ENCODE peak calls at places on chromosomes 16 and 17, in six cellular contexts. P is adrenal gland, Q is sigmoid colon, A is osteoblast, T is tibial artery, V is OCI-LY7. I is an unnamed sample.

GRCh38 chr17:42639484-42640474 is 19.3 kb upstream of the TUBG2 start:
- DNase-seq in T (no peak), A (peak), V (no peak), P (no peak), Q (no peak), I (no peak)

GRCh38 chr17:13490906-13491502 is 110.7 kb downstream of the HS3ST3A1 start:
- DNase-seq in Q (no peak), T (no peak), A (no peak), P (no peak), V (no peak), I (no peak)

GRCh38 chr17:54968954-54969400 is 412 bp downstream of the STXBP4 start:
- DNase-seq in P (no peak), T (no peak), V (no peak), A (no peak), Q (peak), I (peak)

GRCh38 chr16:85398050-85398451 is 215.1 kb upstream of the GSE1 start:
- DNase-seq in Q (peak), V (no peak), P (no peak), A (no peak), T (peak), I (no peak)

GRCh38 chr17:80362428-80363119 is 52.4 kb upstream of the ENDOV start:
- DNase-seq in A (peak), T (peak), Q (peak), V (no peak), P (peak), I (peak)

GRCh38 chr17:74842146-74842598 is 17.5 kb downstream of the GRIN2C start:
- DNase-seq in P (peak), Q (no peak), A (no peak), V (no peak), T (no peak), I (no peak)

GRCh38 chr16:14071576-14072271 is 605 bp downstream of the MRTFB start:
- DNase-seq in T (no peak), P (no peak), V (peak), Q (no peak), A (peak), I (no peak)

GRCh38 chr16:18984425-18985005 is 781 bp downstream of the TMC7 start:
- DNase-seq in T (no peak), V (no peak), P (no peak), Q (no peak), A (no peak), I (no peak)

GRCh38 chr17:27644586-27644985 is 13.6 kb downstream of the LGALS9 start:
- DNase-seq in P (peak), T (no peak), A (no peak), V (no peak), Q (no peak), I (no peak)

GRCh38 chr17:74682028-74682427 is 30.7 kb downstream of the CD300LF start:
- DNase-seq in T (no peak), Q (no peak), A (no peak), P (no peak), V (no peak), I (no peak)

GRCh38 chr17:32489320-32490100 is 2.7 kb downstream of the CDK5R1 start:
- DNase-seq in V (no peak), Q (no peak), A (peak), T (no peak), P (no peak), I (no peak)

GRCh38 chr17:2418572-2418971 is 17.7 kb upstream of the MNT start:
- DNase-seq in T (no peak), Q (peak), A (peak), V (no peak), P (peak), I (no peak)

GRCh38 chr16:57692636-57693035 is 2.0 kb upstream of the DRC7 start:
- DNase-seq in A (no peak), T (no peak), P (no peak), V (no peak), Q (no peak), I (no peak)

GRCh38 chr16:50680907-50681885 is at the start of gene SNX20:
- DNase-seq in A (peak), P (no peak), T (peak), V (peak), Q (no peak), I (no peak)

GRCh38 chr16:71637398-71637797 is 11.4 kb downstream of the MARVELD3 start:
- DNase-seq in V (no peak), A (peak), P (no peak), Q (no peak), T (no peak), I (no peak)

GRCh38 chr17:48202945-48203344 is 95.4 kb downstream of the SNX11 start:
- DNase-seq in P (no peak), V (no peak), Q (no peak), A (no peak), T (no peak), I (no peak)

GRCh38 chr17:64984776-64985521 is 65.7 kb upstream of the LRRC37A3 start:
- DNase-seq in T (no peak), P (peak), V (peak), Q (no peak), A (no peak), I (no peak)

GRCh38 chr17:67289174-67289876 is 44.3 kb upstream of the HELZ start:
- DNase-seq in A (peak), T (peak), P (peak), V (peak), Q (peak), I (peak)

GRCh38 chr16:88917915-88918627 is 51.6 kb upstream of the PABPN1L start:
- DNase-seq in P (no peak), A (no peak), Q (no peak), T (no peak), V (no peak), I (no peak)

GRCh38 chr16:85105475-85105874 is 6.8 kb downstream of the CIBAR2 start:
- DNase-seq in P (no peak), V (peak), Q (no peak), T (no peak), A (peak), I (no peak)

GRCh38 chr16:49617016-49617569 is 238.8 kb downstream of the ZNF423 start:
- DNase-seq in V (no peak), Q (peak), P (peak), A (no peak), T (no peak), I (no peak)

GRCh38 chr16:81778861-81779539 is at the start of gene PLCG2:
- DNase-seq in T (peak), A (peak), Q (peak), V (peak), P (peak), I (peak)

GRCh38 chr17:66527335-66527734 is 224.9 kb downstream of the PRKCA start:
- DNase-seq in T (no peak), Q (no peak), A (no peak), P (no peak), V (no peak), I (no peak)

GRCh38 chr17:72702998-72703397 is 389.5 kb downstream of the SLC39A11 start:
- DNase-seq in Q (no peak), T (no peak), P (no peak), V (no peak), A (no peak), I (no peak)

GRCh38 chr17:72764632-72765041 is 327.9 kb downstream of the SLC39A11 start:
- DNase-seq in V (no peak), P (no peak), T (no peak), Q (no peak), A (peak), I (no peak)

GRCh38 chr17:40866838-40867237 is at the start of gene KRT12:
- DNase-seq in A (no peak), V (no peak), Q (no peak), T (no peak), P (no peak), I (no peak)

GRCh38 chr16:52318259-52319008 is 228.5 kb downstream of the TOX3 start:
- DNase-seq in Q (no peak), V (no peak), A (no peak), T (no peak), P (no peak), I (no peak)

GRCh38 chr17:22265807-22266206 is 573.5 kb downstream of the KCNJ18 start:
- DNase-seq in P (no peak), A (no peak), V (no peak), T (no peak), Q (no peak), I (no peak)

GRCh38 chr17:50889528-50890118 is 23.5 kb upstream of the TOB1 start:
- DNase-seq in T (peak), V (no peak), Q (no peak), P (peak), A (no peak), I (no peak)

GRCh38 chr17:7589204-7589868 is 558 bp downstream of the SOX15 start:
- DNase-seq in V (peak), Q (peak), A (peak), T (peak), P (peak), I (peak)
- H3K4me3 ChIP-seq in V (no peak), Q (peak), A (peak), T (peak), P (no peak), I (peak)

GRCh38 chr17:63446981-63447687 is 1.0 kb upstream of the CYB561 start:
- DNase-seq in P (peak), T (no peak), V (no peak), Q (no peak), A (no peak), I (peak)
- TF ChIP-seq CTCF in P (no peak), T (no peak), V (no peak), Q (no peak), A (no peak), I (no peak)

DNA sequence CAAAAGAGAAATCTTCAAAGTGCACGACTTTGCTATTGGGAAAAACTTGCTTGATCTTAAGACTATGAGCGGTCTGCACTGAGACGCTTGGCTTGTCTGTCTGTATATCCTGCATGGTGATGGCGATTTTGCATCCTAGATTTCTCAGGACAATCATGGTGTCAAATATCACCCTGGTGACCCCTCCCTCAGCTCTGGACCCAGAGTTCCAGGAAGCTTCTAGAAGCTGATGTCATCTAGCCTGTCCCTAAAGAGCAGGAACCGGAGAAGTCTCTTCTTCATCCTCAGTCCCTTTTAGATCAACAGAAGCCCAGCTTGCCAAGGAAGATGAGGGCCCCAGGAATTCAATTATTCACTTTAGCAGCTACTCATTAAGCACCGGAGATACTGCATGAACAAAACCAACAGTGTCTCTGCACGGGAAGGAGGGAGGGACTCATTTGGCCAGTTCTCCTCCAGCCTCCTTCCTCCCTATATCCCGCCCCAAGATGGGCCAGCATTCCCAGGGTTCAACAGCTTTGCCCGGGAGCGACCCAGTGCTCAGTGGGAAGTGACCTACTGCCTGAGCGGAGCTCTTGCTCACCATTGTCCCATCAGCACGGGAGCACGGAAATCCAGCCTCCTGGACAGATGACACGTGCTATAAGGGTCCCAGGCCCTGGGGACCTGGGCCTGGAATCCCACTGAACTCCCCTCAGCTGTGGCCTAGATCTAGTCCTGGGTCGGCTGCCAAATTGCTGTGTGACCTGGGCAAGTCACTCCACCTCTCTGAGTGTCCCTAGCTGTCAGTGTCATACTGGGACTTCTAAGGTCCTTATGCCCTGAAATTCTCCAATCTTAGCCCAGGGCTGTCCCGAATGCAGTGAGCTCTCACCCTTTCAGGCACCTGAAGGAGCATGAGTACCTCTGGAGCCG is 3.8 kb downstream of the EMP2 start:
- DNase-seq in P (no peak), V (no peak), T (no peak), A (no peak), Q (no peak), I (no peak)
- H3K4me3 ChIP-seq in P (no peak), V (no peak), T (peak), A (no peak), Q (no peak), I (peak)

DNA sequence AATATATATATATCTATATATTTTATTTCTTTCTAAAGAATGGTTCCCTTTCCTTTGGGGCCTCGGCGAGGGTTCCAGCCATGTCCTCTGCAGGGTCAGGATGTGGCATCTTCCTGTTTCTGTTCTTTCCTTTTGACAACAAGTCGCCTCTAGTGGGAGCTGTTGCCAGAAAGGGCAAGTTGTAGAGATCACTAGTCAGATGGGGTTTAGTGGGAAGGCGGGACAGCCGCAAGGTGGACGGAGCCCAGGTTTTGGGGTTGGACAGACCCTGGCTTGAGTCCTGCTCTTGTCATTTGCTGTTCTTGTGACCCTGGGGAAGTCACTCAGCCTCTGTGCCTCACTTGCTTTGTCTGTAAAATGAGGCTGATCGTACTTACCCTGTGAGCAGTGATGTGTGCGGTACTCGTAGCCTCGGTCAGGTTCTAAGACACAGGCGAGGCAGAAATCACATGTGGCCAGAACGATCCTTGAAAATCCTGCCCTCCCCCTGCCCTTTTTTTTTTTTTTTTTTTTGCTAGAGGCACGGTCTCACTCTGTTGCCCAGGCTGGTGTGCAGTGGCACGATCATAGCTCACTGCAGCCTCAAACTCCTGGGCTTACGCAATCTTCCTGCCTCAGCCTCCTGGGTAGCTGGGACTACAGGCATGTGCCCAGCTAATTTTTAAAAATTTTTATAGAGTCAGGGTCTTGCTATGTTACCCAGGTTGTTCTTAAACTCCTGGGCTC is 80.1 kb downstream of the ABCC6 start:
- DNase-seq in Q (no peak), A (peak), V (peak), P (no peak), T (no peak), I (no peak)
- TF ChIP-seq CTCF in Q (no peak), A (peak), V (peak), P (no peak), T (no peak), I (peak)

GRCh38 chr16:66930189-66930588 is 4.0 kb downstream of the CIAO2B start:
- DNase-seq in Q (no peak), V (no peak), A (peak), P (peak), T (no peak), I (peak)

GRCh38 chr16:66933776-66934137 is 445 bp downstream of the CIAO2B start:
- DNase-seq in A (no peak), Q (no peak), T (no peak), V (no peak), P (no peak), I (no peak)

GRCh38 chr16:66934138-66934838 is at the start of gene CIAO2B:
- DNase-seq in Q (peak), T (peak), V (peak), A (peak), P (peak), I (peak)

GRCh38 chr16:66931665-66932064 is 2.5 kb downstream of the CIAO2B start:
- DNase-seq in V (no peak), T (no peak), A (peak), Q (no peak), P (no peak), I (no peak)

DNA sequence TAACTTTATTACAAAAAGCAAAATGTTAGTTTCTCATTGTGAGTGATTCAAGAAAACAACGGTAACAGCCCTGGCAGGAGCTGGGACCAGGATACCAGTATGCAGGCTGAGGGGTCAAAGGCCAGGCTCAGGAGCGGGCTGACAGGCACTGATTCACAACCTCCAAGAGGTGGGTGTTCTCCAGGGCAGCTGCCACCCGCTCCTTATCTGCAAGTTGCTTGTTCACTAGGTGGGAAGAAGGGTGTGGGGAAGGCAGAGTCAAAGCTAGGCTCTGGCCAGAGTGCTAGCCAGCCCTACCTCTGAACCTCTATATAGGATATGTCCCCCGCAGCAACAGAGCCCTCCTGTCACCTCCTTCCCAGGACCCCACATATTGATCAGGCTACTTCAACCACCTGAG is 2.1 kb downstream of the CIAO2B start:
- DNase-seq in P (no peak), V (no peak), T (no peak), Q (no peak), A (peak), I (peak)
- H3K4me3 ChIP-seq in P (no peak), V (no peak), T (no peak), Q (no peak), A (no peak), I (no peak)

DNA sequence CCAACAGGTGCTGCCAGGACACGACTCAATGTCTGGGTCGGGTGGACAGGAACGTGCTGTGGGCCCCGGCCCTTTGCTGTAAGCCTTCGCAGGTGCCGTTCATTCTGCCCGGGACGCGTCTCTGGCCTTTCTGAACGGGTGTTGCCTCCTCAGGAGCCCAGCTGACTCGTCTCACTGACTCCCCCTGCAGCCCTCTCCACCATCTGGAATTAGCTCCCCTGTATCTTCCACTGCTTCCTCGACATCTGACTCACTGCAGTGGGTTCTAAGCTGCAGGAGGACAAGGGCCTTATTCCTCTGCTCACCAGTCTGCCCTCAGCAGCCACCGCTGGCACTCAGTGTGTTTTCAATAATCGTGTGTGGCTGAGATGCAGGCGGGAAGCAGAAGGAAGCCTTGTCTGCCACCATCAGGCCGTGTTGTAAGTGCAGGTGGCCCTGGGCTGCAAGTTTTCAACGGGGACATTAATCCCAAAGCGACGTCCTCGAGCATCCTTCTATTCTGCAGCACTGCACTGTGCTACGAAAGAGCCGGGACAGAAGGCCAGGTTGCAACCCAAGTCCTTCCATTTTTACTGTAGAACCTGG is 256.2 kb downstream of the FOXL1 start:
- DNase-seq in V (no peak), P (no peak), A (no peak), Q (peak), T (no peak), I (no peak)
- TF ChIP-seq CTCF in V (no peak), P (no peak), A (no peak), Q (no peak), T (peak), I (peak)

GRCh38 chr16:75114946-75115825 is 1.4 kb downstream of the LDHD start:
- DNase-seq in Q (no peak), P (no peak), V (no peak), T (peak), A (peak), I (no peak)
- H3K4me3 ChIP-seq in Q (no peak), P (no peak), V (no peak), T (peak), A (no peak), I (peak)

DNA sequence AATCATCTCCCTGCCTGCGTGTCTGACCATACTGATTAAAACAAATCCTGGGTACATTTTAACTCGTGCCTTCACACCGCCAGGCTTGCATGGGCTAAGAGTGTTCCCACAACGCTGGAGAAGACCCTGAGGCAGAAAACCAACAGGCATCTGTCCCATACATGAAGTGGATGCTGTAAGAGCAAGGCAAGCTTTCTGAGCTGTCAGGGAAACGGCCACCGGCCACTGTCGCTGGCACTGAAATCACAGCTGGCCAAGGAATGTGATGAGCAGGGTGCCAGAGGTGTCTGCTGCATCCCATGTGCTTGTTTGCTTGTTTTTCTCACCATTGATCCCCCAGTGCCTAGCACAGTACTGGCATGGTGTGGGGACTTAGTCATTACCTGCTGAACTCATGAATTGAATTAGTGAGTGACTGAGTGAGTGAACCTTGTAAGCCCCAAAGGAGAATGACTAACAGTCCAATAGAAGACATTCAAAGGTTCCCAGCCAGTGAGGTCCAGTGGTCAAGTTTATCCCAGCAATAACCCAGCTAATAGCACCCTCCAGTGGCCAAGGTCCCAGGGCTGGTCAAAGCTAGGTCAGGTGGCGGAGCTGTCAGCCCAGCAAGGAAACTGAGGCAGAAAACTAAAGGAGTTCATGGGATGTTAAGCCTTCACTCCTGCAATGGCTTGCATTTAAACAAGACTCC is 92.7 kb upstream of the CDH5 start:
- DNase-seq in A (peak), T (no peak), V (no peak), Q (no peak), P (peak), I (no peak)
- TF ChIP-seq CTCF in A (peak), T (no peak), V (no peak), Q (no peak), P (no peak), I (no peak)

I was measured in heart right ventricle.